ENCODE peak calls at places on chromosomes 7 and 10, in four cellular contexts. One of them, this sample, is unnamed.

GRCh38 chr7:47967123-47967522 is 12.3 kb downstream of the HUS1 start:
- DNase-seq in neural progenitor cell: no peak
- DNase-seq in body of pancreas: no peak
- DNase-seq in Peyer's patch: no peak
- DNase-seq in this sample: no peak

GRCh38 chr7:14858866-14859265 is 43.7 kb downstream of the DGKB start:
- DNase-seq in body of pancreas: no peak
- DNase-seq in Peyer's patch: no peak
- DNase-seq in neural progenitor cell: no peak
- DNase-seq in this sample: no peak

GRCh38 chr10:58384095-58384494 is 1.1 kb upstream of the TFAM start:
- DNase-seq in Peyer's patch: no peak
- DNase-seq in body of pancreas: no peak
- DNase-seq in neural progenitor cell: no peak
- DNase-seq in this sample: no peak

GRCh38 chr7:45937301-45937700 is 16.2 kb upstream of the IGFBP3 start:
- DNase-seq in Peyer's patch: no peak
- DNase-seq in body of pancreas: no peak
- DNase-seq in neural progenitor cell: no peak
- DNase-seq in this sample: no peak

GRCh38 chr10:78433722-78434535 is 400.3 kb downstream of the RPS24 start:
- DNase-seq in neural progenitor cell: peak
- DNase-seq in Peyer's patch: no peak
- DNase-seq in body of pancreas: peak
- DNase-seq in this sample: no peak

GRCh38 chr10:69411476-69411875 is 5.2 kb downstream of the TACR2 start:
- DNase-seq in Peyer's patch: no peak
- DNase-seq in body of pancreas: no peak
- DNase-seq in neural progenitor cell: no peak
- DNase-seq in this sample: no peak

GRCh38 chr10:89503151-89503550 is 32.2 kb downstream of the SLC16A12 start:
- DNase-seq in neural progenitor cell: no peak
- DNase-seq in body of pancreas: no peak
- DNase-seq in Peyer's patch: no peak
- DNase-seq in this sample: no peak

GRCh38 chr10:18094332-18094731 is 45.9 kb upstream of the CACNB2 start:
- DNase-seq in neural progenitor cell: no peak
- DNase-seq in body of pancreas: no peak
- DNase-seq in Peyer's patch: no peak
- DNase-seq in this sample: no peak

GRCh38 chr7:139647812-139648616 is 124.5 kb downstream of the CLEC2L start:
- DNase-seq in Peyer's patch: no peak
- DNase-seq in body of pancreas: no peak
- DNase-seq in neural progenitor cell: no peak
- DNase-seq in this sample: no peak

GRCh38 chr10:116536810-116537209 is 8.9 kb upstream of the PNLIP start:
- DNase-seq in Peyer's patch: no peak
- DNase-seq in body of pancreas: no peak
- DNase-seq in neural progenitor cell: no peak
- DNase-seq in this sample: no peak

GRCh38 chr10:2890093-2890492 is 177.3 kb upstream of the PFKP start:
- DNase-seq in neural progenitor cell: no peak
- DNase-seq in body of pancreas: no peak
- DNase-seq in Peyer's patch: no peak
- DNase-seq in this sample: no peak

GRCh38 chr10:46216836-46217748 is 69.7 kb upstream of the ANTXRL start:
- DNase-seq in body of pancreas: no peak
- DNase-seq in Peyer's patch: no peak
- DNase-seq in neural progenitor cell: no peak
- DNase-seq in this sample: no peak

GRCh38 chr10:42475168-42476098 is 162.9 kb downstream of the ZNF33B start:
- DNase-seq in body of pancreas: peak
- DNase-seq in Peyer's patch: no peak
- DNase-seq in neural progenitor cell: no peak
- DNase-seq in this sample: no peak

GRCh38 chr7:22821702-22822485 is 755 bp downstream of the TOMM7 start:
- DNase-seq in Peyer's patch: no peak
- DNase-seq in neural progenitor cell: peak
- DNase-seq in body of pancreas: peak
- DNase-seq in this sample: no peak

GRCh38 chr10:132306951-132307751 is 599 bp downstream of the STK32C start:
- DNase-seq in body of pancreas: peak
- DNase-seq in neural progenitor cell: peak
- DNase-seq in Peyer's patch: peak
- DNase-seq in this sample: peak

GRCh38 chr7:74625446-74625845 is 32.1 kb upstream of the GTF2I start:
- DNase-seq in body of pancreas: no peak
- DNase-seq in Peyer's patch: no peak
- DNase-seq in neural progenitor cell: no peak
- DNase-seq in this sample: no peak

GRCh38 chr10:79329529-79329928 is 17.7 kb upstream of the PPIF start:
- DNase-seq in neural progenitor cell: no peak
- DNase-seq in body of pancreas: no peak
- DNase-seq in Peyer's patch: no peak
- DNase-seq in this sample: no peak

GRCh38 chr7:137871173-137871915 is 24.6 kb upstream of the DGKI start:
- DNase-seq in Peyer's patch: no peak
- DNase-seq in neural progenitor cell: no peak
- DNase-seq in body of pancreas: no peak
- DNase-seq in this sample: no peak

GRCh38 chr10:34670101-34670500 is 145.0 kb downstream of the PARD3 start:
- DNase-seq in body of pancreas: peak
- DNase-seq in neural progenitor cell: no peak
- DNase-seq in Peyer's patch: no peak
- DNase-seq in this sample: no peak

GRCh38 chr7:47485640-47486435 is 96.1 kb downstream of the TNS3 start:
- DNase-seq in Peyer's patch: peak
- DNase-seq in neural progenitor cell: no peak
- DNase-seq in body of pancreas: peak
- DNase-seq in this sample: no peak

GRCh38 chr10:48462482-48463020 is 142.3 kb downstream of the ARHGAP22 start:
- DNase-seq in neural progenitor cell: no peak
- DNase-seq in body of pancreas: peak
- DNase-seq in Peyer's patch: peak
- DNase-seq in this sample: peak

GRCh38 chr10:69752491-69752890 is 49.2 kb upstream of the COL13A1 start:
- DNase-seq in Peyer's patch: no peak
- DNase-seq in neural progenitor cell: no peak
- DNase-seq in body of pancreas: no peak
- DNase-seq in this sample: no peak

GRCh38 chr10:35058134-35058533 is 32.0 kb downstream of the CUL2 start:
- DNase-seq in Peyer's patch: no peak
- DNase-seq in body of pancreas: no peak
- DNase-seq in neural progenitor cell: no peak
- DNase-seq in this sample: no peak

GRCh38 chr7:2978403-2978802 is 65.3 kb downstream of the CARD11 start:
- DNase-seq in neural progenitor cell: no peak
- DNase-seq in body of pancreas: peak
- DNase-seq in Peyer's patch: no peak
- DNase-seq in this sample: peak

GRCh38 chr7:47067215-47067614 is 514.7 kb downstream of the TNS3 start:
- DNase-seq in body of pancreas: no peak
- DNase-seq in neural progenitor cell: peak
- DNase-seq in Peyer's patch: no peak
- DNase-seq in this sample: no peak

DNA sequence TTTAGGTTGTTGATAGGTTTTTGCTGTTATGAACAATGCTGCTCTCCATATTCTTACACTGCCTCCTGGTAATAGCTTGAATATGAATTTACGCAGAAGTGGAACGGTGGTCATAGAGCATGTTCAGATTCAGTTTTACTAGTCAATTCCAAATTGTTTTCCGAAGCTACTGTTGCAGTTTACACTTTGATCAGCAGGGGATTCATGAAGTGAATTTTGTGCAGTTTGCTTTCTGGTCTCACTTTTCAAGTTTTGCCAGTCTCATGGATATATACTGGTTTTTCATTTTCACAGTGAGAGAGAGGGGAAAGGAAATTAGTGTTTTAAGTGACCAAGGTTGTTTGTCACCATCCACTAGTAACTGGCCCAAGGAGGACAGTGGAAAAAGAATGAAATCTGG is 171.3 kb downstream of the PRKCQ start:
- DNase-seq in body of pancreas: no peak
- DNase-seq in Peyer's patch: no peak
- DNase-seq in neural progenitor cell: no peak
- DNase-seq in this sample: no peak
- TF ChIP-seq CTCF in body of pancreas: no peak
- TF ChIP-seq CTCF in Peyer's patch: no peak
- TF ChIP-seq CTCF in neural progenitor cell: peak
- TF ChIP-seq CTCF in this sample: no peak

GRCh38 chr7:143901710-143902587 is at the start of gene TCAF1:
- DNase-seq in neural progenitor cell: peak
- DNase-seq in Peyer's patch: peak
- DNase-seq in body of pancreas: peak
- DNase-seq in this sample: peak
- TF ChIP-seq CTCF in neural progenitor cell: peak
- TF ChIP-seq CTCF in Peyer's patch: peak
- TF ChIP-seq CTCF in body of pancreas: no peak
- TF ChIP-seq CTCF in this sample: no peak

DNA sequence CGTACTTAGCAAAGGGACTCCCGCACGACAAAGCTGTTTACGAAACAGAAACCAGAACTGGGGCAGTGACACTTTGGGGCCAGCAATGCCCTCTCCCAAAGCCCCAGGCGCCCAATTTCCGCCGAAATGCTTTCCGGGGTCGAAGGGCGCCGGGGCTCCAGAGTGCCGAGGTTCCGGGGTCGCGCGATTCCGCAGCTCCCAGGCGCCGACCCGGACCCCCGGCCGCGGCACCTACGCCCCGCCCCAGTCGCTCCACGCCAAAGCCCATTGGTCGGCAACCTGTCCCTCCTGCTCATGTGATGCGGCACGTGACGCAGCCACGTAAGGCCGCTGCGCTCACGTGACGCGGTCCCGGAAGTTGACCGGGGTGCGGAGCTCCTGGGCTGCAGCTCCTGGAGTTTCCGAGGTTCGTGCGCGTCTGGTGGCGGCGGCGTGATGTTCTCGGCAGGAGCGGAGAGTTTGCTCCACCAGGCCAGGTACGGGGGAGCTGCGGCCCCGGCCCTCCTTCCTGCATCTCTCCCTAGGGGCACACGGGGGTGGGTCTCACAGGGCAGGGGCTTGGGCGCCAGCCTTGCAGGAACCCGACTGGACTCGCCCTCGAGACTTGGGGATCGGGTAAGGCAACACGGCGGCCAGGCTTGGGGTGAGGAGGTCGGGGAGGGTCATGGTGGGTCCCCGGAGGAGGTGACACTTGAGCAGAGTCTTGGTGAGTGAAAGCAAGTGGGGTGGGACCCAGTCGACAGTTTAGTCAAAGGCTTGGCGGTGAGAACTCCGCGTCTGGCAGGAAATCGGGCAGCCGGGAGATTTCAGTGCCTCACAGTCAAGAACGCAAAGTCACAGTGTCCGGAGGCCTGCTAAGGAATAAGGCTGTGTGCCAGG is at the start of gene AP5Z1:
- DNase-seq in body of pancreas: peak
- DNase-seq in Peyer's patch: peak
- DNase-seq in neural progenitor cell: peak
- DNase-seq in this sample: peak
- TF ChIP-seq CTCF in body of pancreas: no peak
- TF ChIP-seq CTCF in Peyer's patch: no peak
- TF ChIP-seq CTCF in neural progenitor cell: no peak
- TF ChIP-seq CTCF in this sample: no peak

GRCh38 chr10:110978204-110978603 is 58.8 kb downstream of the SHOC2 start:
- DNase-seq in neural progenitor cell: no peak
- DNase-seq in Peyer's patch: no peak
- DNase-seq in body of pancreas: no peak
- DNase-seq in this sample: no peak
- TF ChIP-seq CTCF in neural progenitor cell: no peak
- TF ChIP-seq CTCF in Peyer's patch: no peak
- TF ChIP-seq CTCF in body of pancreas: no peak
- TF ChIP-seq CTCF in this sample: no peak

GRCh38 chr7:76343931-76344321 is 14.9 kb downstream of the YWHAG start:
- DNase-seq in body of pancreas: no peak
- DNase-seq in neural progenitor cell: no peak
- DNase-seq in Peyer's patch: no peak
- DNase-seq in this sample: no peak

GRCh38 chr7:76343294-76343930 is 15.4 kb downstream of the YWHAG start:
- DNase-seq in Peyer's patch: no peak
- DNase-seq in neural progenitor cell: no peak
- DNase-seq in body of pancreas: no peak
- DNase-seq in this sample: no peak

GRCh38 chr7:76338298-76339084 is 20.3 kb downstream of the YWHAG start:
- DNase-seq in neural progenitor cell: no peak
- DNase-seq in body of pancreas: no peak
- DNase-seq in Peyer's patch: no peak
- DNase-seq in this sample: no peak

GRCh38 chr7:76342222-76342621 is 16.6 kb downstream of the YWHAG start:
- DNase-seq in body of pancreas: no peak
- DNase-seq in Peyer's patch: no peak
- DNase-seq in neural progenitor cell: no peak
- DNase-seq in this sample: no peak

GRCh38 chr7:76340617-76341131 is 18.1 kb downstream of the YWHAG start:
- DNase-seq in body of pancreas: no peak
- DNase-seq in Peyer's patch: no peak
- DNase-seq in neural progenitor cell: no peak
- DNase-seq in this sample: no peak
- TF ChIP-seq CTCF in body of pancreas: no peak
- TF ChIP-seq CTCF in Peyer's patch: no peak
- TF ChIP-seq CTCF in neural progenitor cell: no peak
- TF ChIP-seq CTCF in this sample: no peak

This sample was measured in activated B cell treated with CpG ODN at 0.5 μM for 24 hours.